ENCODE peak calls at places on chromosomes 13 and 19, in nine cellular contexts. X is coronary artery, G is GM23338, W is MM.1S, D is cardiac muscle cell, S is ovary, J is PC-3, Y is tibial artery, M is GM10248. R is an unnamed sample.

GRCh38 chr13:77429320-77430142 is 102.6 kb upstream of the MYCBP2 start:
- DNase-seq in X (no peak), G (no peak), W (peak; percentile 44), D (no peak), S (no peak), J (peak; percentile 81), Y (no peak), M (peak; percentile 39), R (peak; percentile 28)

GRCh38 chr13:76672422-76672821 is 213.8 kb downstream of the KCTD12 start:
- DNase-seq in X (no peak), G (no peak), W (no peak), D (peak; percentile 55), S (no peak), J (peak; percentile 51), Y (no peak), M (no peak), R (no peak)

GRCh38 chr13:76692326-76692725 is 193.9 kb downstream of the KCTD12 start:
- DNase-seq in X (no peak), G (no peak), W (no peak), D (no peak), S (no peak), J (no peak), Y (no peak), M (no peak), R (no peak)

GRCh38 chr13:48571121-48571901 is 38.4 kb upstream of the RCBTB2 start:
- DNase-seq in X (no peak), G (no peak), W (no peak), D (peak; percentile 83), S (peak; percentile 50), J (no peak), Y (peak; percentile 35), M (no peak), R (peak; percentile 67)

GRCh38 chr19:29675650-29676186 is 10.5 kb downstream of the PLEKHF1 start:
- DNase-seq in X (no peak), G (no peak), W (no peak), D (no peak), S (no peak), J (no peak), Y (no peak), M (no peak), R (no peak)

GRCh38 chr19:48813123-48813911 is 2.5 kb upstream of the BCAT2 start:
- DNase-seq in X (no peak), G (peak; percentile 69), W (no peak), D (no peak), S (peak; percentile 55), J (no peak), Y (no peak), M (peak; percentile 25), R (no peak)

GRCh38 chr19:28330831-28331230 is 882.1 kb downstream of the UQCRFS1 start:
- DNase-seq in X (no peak), G (no peak), W (no peak), D (peak; percentile 28), S (no peak), J (no peak), Y (no peak), M (no peak), R (no peak)

GRCh38 chr19:16258440-16258903 is 60.8 kb downstream of the AP1M1 start:
- DNase-seq in X (peak; percentile 86), G (no peak), W (no peak), D (peak; percentile 43), S (no peak), J (no peak), Y (peak; percentile 74), M (no peak), R (peak; percentile 14)

GRCh38 chr13:112775791-112776279 is 86.0 kb downstream of the ATP11A start:
- DNase-seq in X (no peak), G (no peak), W (no peak), D (no peak), S (no peak), J (no peak), Y (no peak), M (no peak), R (no peak)

GRCh38 chr19:27647423-27647822 is 1565.5 kb downstream of the UQCRFS1 start:
- DNase-seq in X (peak; percentile 45), G (no peak), W (no peak), D (no peak), S (no peak), J (no peak), Y (no peak), M (no peak), R (no peak)

DNA sequence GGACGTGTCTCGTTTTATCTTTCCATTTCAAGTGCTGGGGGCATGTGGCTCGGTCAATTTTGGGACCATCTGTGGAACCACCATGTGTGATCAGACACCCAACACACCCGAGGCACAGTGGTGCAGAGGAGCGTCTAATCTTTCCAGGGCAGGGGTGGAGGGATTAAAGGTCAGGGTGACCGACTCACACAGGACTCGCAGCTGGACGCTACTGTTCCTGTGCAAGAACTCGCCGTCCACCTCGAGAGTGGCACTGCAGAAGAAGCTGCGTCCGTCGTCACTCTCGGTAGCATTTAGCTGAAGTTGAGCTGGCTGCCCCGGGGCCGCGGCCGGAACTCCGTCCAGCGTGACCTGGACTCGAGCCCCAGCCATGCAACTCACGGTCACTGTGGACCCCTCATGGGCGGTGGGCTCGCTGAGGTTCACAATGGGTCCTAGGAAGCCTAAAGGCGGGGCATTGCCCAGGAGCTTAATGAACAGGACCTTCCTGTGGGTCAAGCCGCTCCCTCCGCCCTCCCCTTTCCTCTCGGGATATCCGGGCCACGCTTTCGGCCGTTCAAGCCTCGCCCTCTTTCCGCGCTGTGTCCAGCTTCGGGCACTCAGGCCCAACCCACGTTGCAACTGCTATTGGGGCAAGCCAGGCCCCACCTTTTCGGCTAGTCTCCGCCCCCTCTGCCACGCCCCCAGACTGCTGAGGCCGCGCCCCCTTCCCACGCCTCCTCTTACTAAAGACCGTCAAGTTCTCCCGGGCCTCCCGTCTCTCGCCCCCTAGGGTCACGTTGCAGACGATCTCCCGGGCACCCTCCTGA is 1.2 kb upstream of the RAVER1 start:
- DNase-seq in X (peak; percentile 97), G (peak; percentile 95), W (no peak), D (peak; percentile 98), S (peak; percentile 98), J (peak; percentile 99), Y (peak; percentile 96), M (no peak), R (peak; percentile 95)
- TF ChIP-seq CTCF in X (no peak), G (no peak), W (no peak), D (peak; percentile 21), S (no peak), J (no peak), Y (no peak), M (no peak), R (peak; percentile 34)

GRCh38 chr13:33690321-33690720 is 127.6 kb upstream of the RFC3 start:
- DNase-seq in X (no peak), G (no peak), W (no peak), D (no peak), S (no peak), J (no peak), Y (no peak), M (no peak), R (no peak)

GRCh38 chr13:33691980-33692379 is 126.0 kb upstream of the RFC3 start:
- DNase-seq in X (no peak), G (no peak), W (no peak), D (no peak), S (no peak), J (no peak), Y (no peak), M (no peak), R (no peak)

GRCh38 chr13:33694546-33694945 is 123.4 kb upstream of the RFC3 start:
- DNase-seq in X (no peak), G (no peak), W (no peak), D (no peak), S (no peak), J (no peak), Y (no peak), M (no peak), R (no peak)

GRCh38 chr13:33696530-33696929 is 121.4 kb upstream of the RFC3 start:
- DNase-seq in X (no peak), G (no peak), W (no peak), D (no peak), S (no peak), J (peak; percentile 51), Y (no peak), M (no peak), R (no peak)

DNA sequence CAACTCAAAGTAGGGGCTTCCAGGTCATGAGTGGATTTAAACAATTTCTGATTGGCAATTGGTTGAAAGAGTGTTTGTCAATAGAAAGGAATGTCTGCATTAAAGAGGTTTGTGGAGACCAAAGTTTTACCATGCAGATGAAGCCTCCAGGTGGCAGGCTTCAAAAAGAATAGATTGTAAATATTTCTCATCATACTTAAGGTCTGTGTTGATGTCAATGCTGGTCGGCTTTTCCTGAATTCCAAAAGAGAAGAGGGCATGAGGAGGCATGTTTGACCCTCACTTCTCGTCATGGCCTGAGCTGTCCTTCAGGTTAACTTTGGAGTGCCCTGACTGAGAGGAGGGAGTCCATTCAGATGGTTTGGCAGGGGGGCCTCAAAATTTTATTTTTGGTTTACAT is 125.4 kb upstream of the RFC3 start:
- DNase-seq in X (no peak), G (no peak), W (no peak), D (no peak), S (no peak), J (peak; percentile 40), Y (no peak), M (no peak), R (no peak)
- TF ChIP-seq CTCF in X (no peak), G (no peak), W (no peak), D (no peak), S (no peak), J (peak; percentile 26), Y (no peak), M (no peak), R (no peak)

DNA sequence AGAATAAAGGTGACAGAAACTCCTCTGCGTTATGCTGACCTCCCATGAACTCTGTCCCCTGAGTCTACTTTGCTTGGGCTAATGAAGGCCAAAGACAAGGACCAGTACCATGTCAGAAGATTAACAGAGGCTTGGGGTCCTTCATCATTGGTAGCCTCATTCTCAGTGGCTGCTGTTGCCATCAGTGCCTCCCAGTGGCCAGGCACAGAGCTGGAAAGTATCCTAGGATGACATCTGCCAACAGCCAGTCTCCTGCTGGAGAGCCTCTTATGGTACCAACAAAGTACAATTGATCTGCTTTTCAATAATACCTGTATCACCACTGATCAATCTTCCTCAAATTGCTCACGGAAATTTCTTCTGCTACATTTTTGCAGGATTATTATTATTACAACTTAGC is 281.6 kb downstream of the DNAJC15 start:
- DNase-seq in X (no peak), G (peak; percentile 18), W (no peak), D (no peak), S (no peak), J (no peak), Y (no peak), M (no peak), R (no peak)
- TF ChIP-seq CTCF in X (no peak), G (peak; percentile 27), W (no peak), D (no peak), S (no peak), J (peak; percentile 29), Y (no peak), M (no peak), R (peak; percentile 45)

DNA sequence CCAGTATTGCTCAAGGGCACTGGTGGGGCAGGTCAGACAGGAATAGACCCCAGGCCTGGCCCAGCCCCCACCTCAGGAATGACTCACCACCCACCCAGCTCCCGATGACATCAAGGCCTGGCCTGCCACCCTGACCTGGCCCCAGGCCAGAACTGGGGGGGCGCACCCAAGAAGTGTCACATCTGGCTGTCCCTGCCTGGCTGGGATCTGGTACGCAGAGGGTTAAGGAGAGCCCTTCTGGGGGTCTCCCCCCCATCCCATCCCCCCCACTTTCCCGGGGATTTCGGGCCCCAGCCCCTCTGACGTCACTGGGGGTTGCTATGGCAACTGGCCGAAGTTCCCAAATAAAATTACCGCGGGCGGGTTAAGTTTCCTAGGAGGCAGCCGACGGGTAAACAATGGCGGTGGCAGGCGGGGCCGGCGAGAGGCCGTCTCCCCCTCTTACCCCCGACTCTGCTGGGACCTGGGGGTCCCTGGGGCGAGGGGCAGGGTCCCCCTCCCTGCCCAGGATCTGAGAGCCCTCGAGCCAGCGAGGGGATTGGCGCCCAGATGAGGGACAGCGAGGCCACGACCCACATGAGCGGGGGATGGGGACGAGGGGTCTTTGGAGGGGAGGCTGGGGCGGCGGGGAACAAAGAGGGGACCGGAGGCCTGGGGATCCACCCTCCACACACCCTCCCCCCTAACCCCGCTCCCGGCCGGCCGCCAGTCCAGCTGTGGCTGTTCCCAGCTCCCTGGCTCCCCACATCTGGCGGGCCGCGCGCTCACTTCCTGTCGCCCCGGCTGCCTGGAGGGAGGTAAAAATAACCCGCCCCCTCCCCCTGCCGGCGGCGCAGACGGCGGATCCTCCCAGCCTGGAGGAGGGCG is 29.7 kb upstream of the NANOS3 start:
- DNase-seq in X (peak; percentile 97), G (peak; percentile 97), W (peak; percentile 70), D (peak; percentile 97), S (peak; percentile 97), J (peak; percentile 94), Y (peak; percentile 94), M (peak; percentile 79), R (peak; percentile 91)
- TF ChIP-seq CTCF in X (peak; percentile 21), G (no peak), W (no peak), D (peak; percentile 23), S (no peak), J (peak; percentile 19), Y (peak; percentile 28), M (peak; percentile 6), R (no peak)